ENCODE peak calls at places on chromosomes 11 and 22, in four cellular contexts. R is pancreas, W is sigmoid colon, V is BE2C. X is an unnamed sample. For H3K4me1, the result is how much of the 10 kb centered on the place peaks cover.

GRCh38 chr11:61160487-61161189 is 588 bp downstream of the VPS37C start:
- DNase-seq in R (no peak), W (no peak), V (no peak), X (no peak)

GRCh38 chr22:37074537-37074936 is 23.0 kb downstream of the KCTD17 start:
- DNase-seq in R (no peak), W (no peak), V (no peak), X (no peak)

GRCh38 chr11:102981324-102981910 is 25.9 kb upstream of the MMP13 start:
- DNase-seq in R (no peak), W (no peak), V (no peak), X (no peak)

GRCh38 chr22:50274311-50274710 is 4.1 kb upstream of the MAPK11 start:
- DNase-seq in R (peak), W (no peak), V (peak), X (no peak)

GRCh38 chr11:60924110-60924905 is at the start of gene TMEM132A:
- DNase-seq in R (peak), W (no peak), V (peak), X (no peak)

GRCh38 chr11:27912916-27913315 is 195.0 kb downstream of the KIF18A start:
- DNase-seq in R (no peak), W (no peak), V (no peak), X (no peak)

GRCh38 chr11:116112031-116112935 is 608.1 kb upstream of the CADM1 start:
- DNase-seq in R (no peak), W (no peak), V (no peak), X (no peak)

GRCh38 chr11:126114486-126115252 is 52.0 kb upstream of the CDON start:
- DNase-seq in R (no peak), W (peak), V (peak), X (no peak)

GRCh38 chr11:114988644-114989043 is 310.3 kb downstream of the NXPE2 start:
- DNase-seq in R (no peak), W (no peak), V (peak), X (no peak)

GRCh38 chr11:63761870-63762661 is 6.5 kb downstream of the ZFTA start:
- DNase-seq in R (peak), W (peak), V (no peak), X (no peak)

GRCh38 chr22:42758929-42759629 is 38.4 kb upstream of the A4GALT start:
- DNase-seq in R (no peak), W (no peak), V (no peak), X (no peak)

GRCh38 chr11:34366522-34366921 is 8.7 kb upstream of the ABTB2 start:
- DNase-seq in R (peak), W (no peak), V (peak), X (no peak)

GRCh38 chr22:49307071-49307830 is 520.4 kb downstream of the BRD1 start:
- DNase-seq in R (peak), W (peak), V (no peak), X (no peak)

GRCh38 chr11:27387362-27387761 is 24.3 kb upstream of the CCDC34 start:
- DNase-seq in R (no peak), W (no peak), V (no peak), X (no peak)

GRCh38 chr22:44445731-44446130 is 52.3 kb downstream of the RTL6 start:
- DNase-seq in R (no peak), W (peak), V (no peak), X (no peak)

GRCh38 chr11:122150484-122151124 is 34.6 kb upstream of the BLID start:
- DNase-seq in R (no peak), W (no peak), V (no peak), X (no peak)

GRCh38 chr11:122146475-122146874 is 30.5 kb upstream of the BLID start:
- DNase-seq in R (no peak), W (no peak), V (no peak), X (no peak)

GRCh38 chr11:122144752-122145151 is 28.7 kb upstream of the BLID start:
- DNase-seq in R (no peak), W (no peak), V (no peak), X (no peak)

GRCh38 chr11:122145715-122146274 is 29.8 kb upstream of the BLID start:
- DNase-seq in R (no peak), W (no peak), V (no peak), X (no peak)

DNA sequence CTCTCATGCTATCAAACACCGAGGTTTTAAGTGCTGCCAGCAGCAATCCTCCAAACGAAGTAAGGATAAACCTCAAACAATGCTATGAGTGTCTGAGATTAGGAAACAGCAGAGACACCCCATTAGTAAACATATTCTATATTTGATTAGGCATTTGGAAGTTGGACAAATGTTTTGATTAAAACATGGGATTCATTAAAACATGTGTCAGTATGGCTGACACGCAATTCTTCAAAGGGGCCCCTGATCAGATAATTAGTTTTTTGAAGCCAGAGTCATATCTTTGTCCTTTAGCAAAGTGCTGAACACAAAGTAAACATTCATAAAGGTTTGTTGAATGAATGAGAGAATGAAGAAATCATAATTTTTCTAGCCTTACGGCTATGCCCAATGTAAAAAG is 33.2 kb upstream of the BLID start:
- DNase-seq in R (no peak), W (no peak), V (no peak), X (no peak)
- H3K4me1 ChIP-seq in R (under half), W (under half), V (under half), X (under half)

GRCh38 chr22:40758390-40758789 is 60.8 kb downstream of the SLC25A17 start:
- DNase-seq in R (no peak), W (no peak), V (no peak), X (no peak)
- TF ChIP-seq CTCF in R (no peak), W (no peak), V (no peak), X (no peak)

GRCh38 chr11:47466201-47466600 is 17.3 kb upstream of the RAPSN start:
- DNase-seq in R (no peak), W (no peak), V (no peak), X (no peak)

GRCh38 chr11:47469411-47470179 is 20.7 kb upstream of the RAPSN start:
- DNase-seq in R (no peak), W (no peak), V (no peak), X (no peak)

GRCh38 chr11:47468598-47469214 is 19.8 kb upstream of the RAPSN start:
- DNase-seq in R (no peak), W (no peak), V (no peak), X (no peak)

GRCh38 chr11:47466701-47467250 is 17.8 kb upstream of the RAPSN start:
- DNase-seq in R (peak), W (peak), V (peak), X (no peak)

DNA sequence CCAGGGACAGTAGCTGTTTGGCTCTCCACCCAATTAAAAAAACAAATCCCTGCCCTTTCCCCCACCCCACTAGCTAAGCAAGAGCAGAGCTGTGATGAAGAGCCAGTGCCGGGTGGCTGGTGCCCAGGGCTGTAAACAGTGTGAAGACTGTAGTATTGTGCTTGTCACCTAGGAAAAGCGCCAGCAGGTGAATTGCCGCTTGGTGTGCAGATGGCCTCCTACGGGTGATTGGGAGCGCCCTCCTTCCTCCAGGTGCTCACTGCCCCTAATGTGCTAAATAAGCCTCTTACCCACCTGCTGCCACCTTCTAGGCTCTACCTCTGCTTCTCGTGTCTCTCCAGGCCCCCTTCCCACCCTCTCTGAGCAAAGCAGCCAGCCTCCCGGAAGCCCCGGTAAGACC is 18.4 kb upstream of the RAPSN start:
- DNase-seq in R (peak), W (peak), V (no peak), X (no peak)
- H3K4me1 ChIP-seq in R (under half), W (half or more), V (under half), X (under half)

GRCh38 chr11:67417425-67417824 is 1.9 kb downstream of the CARNS1 start:
- DNase-seq in R (no peak), W (no peak), V (no peak), X (no peak)

GRCh38 chr11:67416416-67417335 is 1.2 kb downstream of the CARNS1 start:
- DNase-seq in R (no peak), W (no peak), V (no peak), X (no peak)

GRCh38 chr11:67413266-67413797 is 2.1 kb upstream of the CARNS1 start:
- DNase-seq in R (no peak), W (no peak), V (no peak), X (no peak)

GRCh38 chr11:67418476-67419281 is 3.2 kb downstream of the CARNS1 start:
- DNase-seq in R (peak), W (no peak), V (no peak), X (no peak)

GRCh38 chr11:67415501-67416304 is at the start of gene CARNS1:
- DNase-seq in R (peak), W (no peak), V (no peak), X (no peak)
- TF ChIP-seq CTCF in R (no peak), W (no peak), V (no peak), X (no peak)